ENCODE peak calls at places on chromosomes 11 and 22, in ten cellular contexts. One of them, this sample, is unnamed.

GRCh38 chr11:45501980-45502545 is 163.4 kb downstream of the CHST1 start:
- DNase-seq in astrocyte of the spinal cord: no peak
- DNase-seq in CD4-positive, alpha-beta T cell: no peak
- DNase-seq in activated gamma-delta T cell treated with anti-CD3 and anti-CD28 coated beads, Interleukin-2, amount 50 U/mL, for 16 hours: no peak
- DNase-seq in transverse colon: no peak
- DNase-seq in NCI-H460: no peak
- DNase-seq in stimulated activated CD4-positive, alpha-beta T cell treated with anti-CD3 and anti-CD28 coated beads, Interleukin-15, amount 100 ng/mL, for 24 hours: no peak
- DNase-seq in activated CD8-positive, alpha-beta memory T cell treated with anti-CD3 and anti-CD28 coated beads for 48 hours: no peak
- DNase-seq in AG10803: no peak
- DNase-seq in Peyer's patch: no peak
- DNase-seq in this sample: no peak

GRCh38 chr11:58642120-58642625 is 19.7 kb downstream of the CNTF start:
- DNase-seq in activated gamma-delta T cell treated with anti-CD3 and anti-CD28 coated beads, Interleukin-2, amount 50 U/mL, for 16 hours: no peak
- DNase-seq in activated CD8-positive, alpha-beta memory T cell treated with anti-CD3 and anti-CD28 coated beads for 48 hours: no peak
- DNase-seq in Peyer's patch: no peak
- DNase-seq in astrocyte of the spinal cord: no peak
- DNase-seq in AG10803: no peak
- DNase-seq in CD4-positive, alpha-beta T cell: no peak
- DNase-seq in NCI-H460: no peak
- DNase-seq in transverse colon: no peak
- DNase-seq in stimulated activated CD4-positive, alpha-beta T cell treated with anti-CD3 and anti-CD28 coated beads, Interleukin-15, amount 100 ng/mL, for 24 hours: no peak
- DNase-seq in this sample: no peak

GRCh38 chr22:26172389-26172990 is 3.2 kb downstream of the SEZ6L start:
- DNase-seq in AG10803: peak; percentile 22
- DNase-seq in activated CD8-positive, alpha-beta memory T cell treated with anti-CD3 and anti-CD28 coated beads for 48 hours: no peak
- DNase-seq in Peyer's patch: no peak
- DNase-seq in NCI-H460: peak; percentile 21
- DNase-seq in transverse colon: peak; percentile 33
- DNase-seq in activated gamma-delta T cell treated with anti-CD3 and anti-CD28 coated beads, Interleukin-2, amount 50 U/mL, for 16 hours: no peak
- DNase-seq in astrocyte of the spinal cord: peak; percentile 2
- DNase-seq in CD4-positive, alpha-beta T cell: no peak
- DNase-seq in stimulated activated CD4-positive, alpha-beta T cell treated with anti-CD3 and anti-CD28 coated beads, Interleukin-15, amount 100 ng/mL, for 24 hours: peak; percentile 62
- DNase-seq in this sample: peak; percentile 13

GRCh38 chr11:72735495-72736027 is 16.6 kb downstream of the ARAP1 start:
- DNase-seq in NCI-H460: no peak
- DNase-seq in transverse colon: no peak
- DNase-seq in activated CD8-positive, alpha-beta memory T cell treated with anti-CD3 and anti-CD28 coated beads for 48 hours: no peak
- DNase-seq in astrocyte of the spinal cord: peak; percentile 44
- DNase-seq in AG10803: peak; percentile 48
- DNase-seq in stimulated activated CD4-positive, alpha-beta T cell treated with anti-CD3 and anti-CD28 coated beads, Interleukin-15, amount 100 ng/mL, for 24 hours: no peak
- DNase-seq in Peyer's patch: no peak
- DNase-seq in activated gamma-delta T cell treated with anti-CD3 and anti-CD28 coated beads, Interleukin-2, amount 50 U/mL, for 16 hours: no peak
- DNase-seq in CD4-positive, alpha-beta T cell: no peak
- DNase-seq in this sample: no peak

GRCh38 chr11:45383229-45383628 is 97.1 kb upstream of the SYT13 start:
- DNase-seq in activated gamma-delta T cell treated with anti-CD3 and anti-CD28 coated beads, Interleukin-2, amount 50 U/mL, for 16 hours: no peak
- DNase-seq in stimulated activated CD4-positive, alpha-beta T cell treated with anti-CD3 and anti-CD28 coated beads, Interleukin-15, amount 100 ng/mL, for 24 hours: peak; percentile 12
- DNase-seq in activated CD8-positive, alpha-beta memory T cell treated with anti-CD3 and anti-CD28 coated beads for 48 hours: no peak
- DNase-seq in Peyer's patch: no peak
- DNase-seq in NCI-H460: no peak
- DNase-seq in astrocyte of the spinal cord: peak; percentile 58
- DNase-seq in CD4-positive, alpha-beta T cell: no peak
- DNase-seq in AG10803: peak; percentile 89
- DNase-seq in transverse colon: no peak
- DNase-seq in this sample: no peak

GRCh38 chr11:56841210-56841810 is 92.8 kb upstream of the OR9G4 start:
- DNase-seq in CD4-positive, alpha-beta T cell: no peak
- DNase-seq in transverse colon: peak; percentile 57
- DNase-seq in astrocyte of the spinal cord: peak; percentile 52
- DNase-seq in Peyer's patch: no peak
- DNase-seq in AG10803: peak; percentile 62
- DNase-seq in stimulated activated CD4-positive, alpha-beta T cell treated with anti-CD3 and anti-CD28 coated beads, Interleukin-15, amount 100 ng/mL, for 24 hours: peak; percentile 33
- DNase-seq in activated gamma-delta T cell treated with anti-CD3 and anti-CD28 coated beads, Interleukin-2, amount 50 U/mL, for 16 hours: no peak
- DNase-seq in activated CD8-positive, alpha-beta memory T cell treated with anti-CD3 and anti-CD28 coated beads for 48 hours: no peak
- DNase-seq in NCI-H460: peak; percentile 33
- DNase-seq in this sample: peak; percentile 55

GRCh38 chr11:33444835-33445594 is 187.8 kb downstream of the HIPK3 start:
- DNase-seq in AG10803: no peak
- DNase-seq in transverse colon: no peak
- DNase-seq in NCI-H460: no peak
- DNase-seq in Peyer's patch: no peak
- DNase-seq in stimulated activated CD4-positive, alpha-beta T cell treated with anti-CD3 and anti-CD28 coated beads, Interleukin-15, amount 100 ng/mL, for 24 hours: no peak
- DNase-seq in activated gamma-delta T cell treated with anti-CD3 and anti-CD28 coated beads, Interleukin-2, amount 50 U/mL, for 16 hours: no peak
- DNase-seq in activated CD8-positive, alpha-beta memory T cell treated with anti-CD3 and anti-CD28 coated beads for 48 hours: no peak
- DNase-seq in CD4-positive, alpha-beta T cell: no peak
- DNase-seq in astrocyte of the spinal cord: peak; percentile 29
- DNase-seq in this sample: no peak

GRCh38 chr11:76243157-76243556 is 36.9 kb upstream of the WNT11 start:
- DNase-seq in Peyer's patch: peak; percentile 20
- DNase-seq in NCI-H460: no peak
- DNase-seq in astrocyte of the spinal cord: no peak
- DNase-seq in stimulated activated CD4-positive, alpha-beta T cell treated with anti-CD3 and anti-CD28 coated beads, Interleukin-15, amount 100 ng/mL, for 24 hours: no peak
- DNase-seq in activated CD8-positive, alpha-beta memory T cell treated with anti-CD3 and anti-CD28 coated beads for 48 hours: no peak
- DNase-seq in CD4-positive, alpha-beta T cell: no peak
- DNase-seq in transverse colon: no peak
- DNase-seq in AG10803: no peak
- DNase-seq in activated gamma-delta T cell treated with anti-CD3 and anti-CD28 coated beads, Interleukin-2, amount 50 U/mL, for 16 hours: no peak
- DNase-seq in this sample: no peak

GRCh38 chr11:35232961-35233360 is 94.0 kb downstream of the CD44 start:
- DNase-seq in Peyer's patch: no peak
- DNase-seq in activated gamma-delta T cell treated with anti-CD3 and anti-CD28 coated beads, Interleukin-2, amount 50 U/mL, for 16 hours: no peak
- DNase-seq in activated CD8-positive, alpha-beta memory T cell treated with anti-CD3 and anti-CD28 coated beads for 48 hours: no peak
- DNase-seq in astrocyte of the spinal cord: no peak
- DNase-seq in stimulated activated CD4-positive, alpha-beta T cell treated with anti-CD3 and anti-CD28 coated beads, Interleukin-15, amount 100 ng/mL, for 24 hours: no peak
- DNase-seq in CD4-positive, alpha-beta T cell: no peak
- DNase-seq in transverse colon: no peak
- DNase-seq in NCI-H460: no peak
- DNase-seq in AG10803: no peak
- DNase-seq in this sample: no peak

GRCh38 chr11:1041471-1041870 is 5.0 kb upstream of the MUC6 start:
- DNase-seq in Peyer's patch: no peak
- DNase-seq in activated gamma-delta T cell treated with anti-CD3 and anti-CD28 coated beads, Interleukin-2, amount 50 U/mL, for 16 hours: no peak
- DNase-seq in CD4-positive, alpha-beta T cell: no peak
- DNase-seq in astrocyte of the spinal cord: no peak
- DNase-seq in stimulated activated CD4-positive, alpha-beta T cell treated with anti-CD3 and anti-CD28 coated beads, Interleukin-15, amount 100 ng/mL, for 24 hours: no peak
- DNase-seq in AG10803: no peak
- DNase-seq in activated CD8-positive, alpha-beta memory T cell treated with anti-CD3 and anti-CD28 coated beads for 48 hours: no peak
- DNase-seq in NCI-H460: no peak
- DNase-seq in transverse colon: no peak
- DNase-seq in this sample: no peak

GRCh38 chr22:36331306-36331911 is 56.4 kb downstream of the MYH9 start:
- DNase-seq in activated gamma-delta T cell treated with anti-CD3 and anti-CD28 coated beads, Interleukin-2, amount 50 U/mL, for 16 hours: peak; percentile 65
- DNase-seq in NCI-H460: peak; percentile 76
- DNase-seq in CD4-positive, alpha-beta T cell: peak; percentile 76
- DNase-seq in transverse colon: peak; percentile 84
- DNase-seq in AG10803: peak; percentile 90
- DNase-seq in stimulated activated CD4-positive, alpha-beta T cell treated with anti-CD3 and anti-CD28 coated beads, Interleukin-15, amount 100 ng/mL, for 24 hours: peak; percentile 87
- DNase-seq in activated CD8-positive, alpha-beta memory T cell treated with anti-CD3 and anti-CD28 coated beads for 48 hours: no peak
- DNase-seq in Peyer's patch: no peak
- DNase-seq in astrocyte of the spinal cord: peak; percentile 96
- DNase-seq in this sample: no peak

GRCh38 chr22:38109391-38110000 is 988 bp downstream of the BAIAP2L2 start:
- DNase-seq in CD4-positive, alpha-beta T cell: no peak
- DNase-seq in NCI-H460: no peak
- DNase-seq in activated CD8-positive, alpha-beta memory T cell treated with anti-CD3 and anti-CD28 coated beads for 48 hours: no peak
- DNase-seq in activated gamma-delta T cell treated with anti-CD3 and anti-CD28 coated beads, Interleukin-2, amount 50 U/mL, for 16 hours: no peak
- DNase-seq in Peyer's patch: peak; percentile 76
- DNase-seq in AG10803: no peak
- DNase-seq in stimulated activated CD4-positive, alpha-beta T cell treated with anti-CD3 and anti-CD28 coated beads, Interleukin-15, amount 100 ng/mL, for 24 hours: no peak
- DNase-seq in astrocyte of the spinal cord: no peak
- DNase-seq in transverse colon: no peak
- DNase-seq in this sample: no peak

GRCh38 chr11:87832216-87832615 is 343.0 kb downstream of the RAB38 start:
- DNase-seq in stimulated activated CD4-positive, alpha-beta T cell treated with anti-CD3 and anti-CD28 coated beads, Interleukin-15, amount 100 ng/mL, for 24 hours: no peak
- DNase-seq in AG10803: no peak
- DNase-seq in Peyer's patch: no peak
- DNase-seq in CD4-positive, alpha-beta T cell: no peak
- DNase-seq in astrocyte of the spinal cord: no peak
- DNase-seq in activated CD8-positive, alpha-beta memory T cell treated with anti-CD3 and anti-CD28 coated beads for 48 hours: no peak
- DNase-seq in NCI-H460: no peak
- DNase-seq in activated gamma-delta T cell treated with anti-CD3 and anti-CD28 coated beads, Interleukin-2, amount 50 U/mL, for 16 hours: no peak
- DNase-seq in transverse colon: no peak
- DNase-seq in this sample: no peak

GRCh38 chr11:111001986-111002616 is 243.4 kb upstream of the POU2AF2 start:
- DNase-seq in activated gamma-delta T cell treated with anti-CD3 and anti-CD28 coated beads, Interleukin-2, amount 50 U/mL, for 16 hours: no peak
- DNase-seq in CD4-positive, alpha-beta T cell: no peak
- DNase-seq in activated CD8-positive, alpha-beta memory T cell treated with anti-CD3 and anti-CD28 coated beads for 48 hours: no peak
- DNase-seq in NCI-H460: no peak
- DNase-seq in stimulated activated CD4-positive, alpha-beta T cell treated with anti-CD3 and anti-CD28 coated beads, Interleukin-15, amount 100 ng/mL, for 24 hours: no peak
- DNase-seq in Peyer's patch: no peak
- DNase-seq in transverse colon: no peak
- DNase-seq in AG10803: peak; percentile 83
- DNase-seq in astrocyte of the spinal cord: peak; percentile 87
- DNase-seq in this sample: no peak

GRCh38 chr11:123973816-123974215 is 3.8 kb downstream of the OR10S1 start:
- DNase-seq in AG10803: peak; percentile 57
- DNase-seq in Peyer's patch: no peak
- DNase-seq in astrocyte of the spinal cord: peak; percentile 79
- DNase-seq in activated gamma-delta T cell treated with anti-CD3 and anti-CD28 coated beads, Interleukin-2, amount 50 U/mL, for 16 hours: no peak
- DNase-seq in activated CD8-positive, alpha-beta memory T cell treated with anti-CD3 and anti-CD28 coated beads for 48 hours: no peak
- DNase-seq in NCI-H460: no peak
- DNase-seq in CD4-positive, alpha-beta T cell: no peak
- DNase-seq in stimulated activated CD4-positive, alpha-beta T cell treated with anti-CD3 and anti-CD28 coated beads, Interleukin-15, amount 100 ng/mL, for 24 hours: no peak
- DNase-seq in transverse colon: no peak
- DNase-seq in this sample: no peak

GRCh38 chr11:123616505-123617198 is 37.8 kb downstream of the SCN3B start:
- DNase-seq in Peyer's patch: no peak
- DNase-seq in CD4-positive, alpha-beta T cell: no peak
- DNase-seq in astrocyte of the spinal cord: peak; percentile 37
- DNase-seq in NCI-H460: no peak
- DNase-seq in activated CD8-positive, alpha-beta memory T cell treated with anti-CD3 and anti-CD28 coated beads for 48 hours: no peak
- DNase-seq in activated gamma-delta T cell treated with anti-CD3 and anti-CD28 coated beads, Interleukin-2, amount 50 U/mL, for 16 hours: no peak
- DNase-seq in stimulated activated CD4-positive, alpha-beta T cell treated with anti-CD3 and anti-CD28 coated beads, Interleukin-15, amount 100 ng/mL, for 24 hours: no peak
- DNase-seq in AG10803: peak; percentile 81
- DNase-seq in transverse colon: peak; percentile 13
- DNase-seq in this sample: no peak

GRCh38 chr11:119694334-119694733 is 34.7 kb downstream of the NECTIN1 start:
- DNase-seq in Peyer's patch: peak; percentile 76
- DNase-seq in NCI-H460: no peak
- DNase-seq in astrocyte of the spinal cord: no peak
- DNase-seq in transverse colon: peak; percentile 61
- DNase-seq in CD4-positive, alpha-beta T cell: no peak
- DNase-seq in stimulated activated CD4-positive, alpha-beta T cell treated with anti-CD3 and anti-CD28 coated beads, Interleukin-15, amount 100 ng/mL, for 24 hours: no peak
- DNase-seq in activated gamma-delta T cell treated with anti-CD3 and anti-CD28 coated beads, Interleukin-2, amount 50 U/mL, for 16 hours: no peak
- DNase-seq in activated CD8-positive, alpha-beta memory T cell treated with anti-CD3 and anti-CD28 coated beads for 48 hours: no peak
- DNase-seq in AG10803: no peak
- DNase-seq in this sample: no peak

GRCh38 chr22:42343136-42343484 is 72.7 kb upstream of the TCF20 start:
- DNase-seq in activated CD8-positive, alpha-beta memory T cell treated with anti-CD3 and anti-CD28 coated beads for 48 hours: no peak
- DNase-seq in transverse colon: no peak
- DNase-seq in NCI-H460: no peak
- DNase-seq in AG10803: no peak
- DNase-seq in stimulated activated CD4-positive, alpha-beta T cell treated with anti-CD3 and anti-CD28 coated beads, Interleukin-15, amount 100 ng/mL, for 24 hours: peak; percentile 42
- DNase-seq in astrocyte of the spinal cord: no peak
- DNase-seq in Peyer's patch: no peak
- DNase-seq in CD4-positive, alpha-beta T cell: no peak
- DNase-seq in activated gamma-delta T cell treated with anti-CD3 and anti-CD28 coated beads, Interleukin-2, amount 50 U/mL, for 16 hours: no peak
- DNase-seq in this sample: no peak

GRCh38 chr22:35418726-35419125 is 18.8 kb downstream of the MCM5 start:
- DNase-seq in stimulated activated CD4-positive, alpha-beta T cell treated with anti-CD3 and anti-CD28 coated beads, Interleukin-15, amount 100 ng/mL, for 24 hours: no peak
- DNase-seq in CD4-positive, alpha-beta T cell: no peak
- DNase-seq in astrocyte of the spinal cord: no peak
- DNase-seq in Peyer's patch: no peak
- DNase-seq in AG10803: no peak
- DNase-seq in NCI-H460: no peak
- DNase-seq in activated CD8-positive, alpha-beta memory T cell treated with anti-CD3 and anti-CD28 coated beads for 48 hours: no peak
- DNase-seq in transverse colon: no peak
- DNase-seq in activated gamma-delta T cell treated with anti-CD3 and anti-CD28 coated beads, Interleukin-2, amount 50 U/mL, for 16 hours: no peak
- DNase-seq in this sample: no peak

GRCh38 chr11:44379141-44380008 is 69.4 kb upstream of the ALX4 start:
- DNase-seq in CD4-positive, alpha-beta T cell: no peak
- DNase-seq in activated gamma-delta T cell treated with anti-CD3 and anti-CD28 coated beads, Interleukin-2, amount 50 U/mL, for 16 hours: no peak
- DNase-seq in astrocyte of the spinal cord: no peak
- DNase-seq in NCI-H460: no peak
- DNase-seq in AG10803: no peak
- DNase-seq in activated CD8-positive, alpha-beta memory T cell treated with anti-CD3 and anti-CD28 coated beads for 48 hours: no peak
- DNase-seq in transverse colon: no peak
- DNase-seq in Peyer's patch: no peak
- DNase-seq in stimulated activated CD4-positive, alpha-beta T cell treated with anti-CD3 and anti-CD28 coated beads, Interleukin-15, amount 100 ng/mL, for 24 hours: no peak
- DNase-seq in this sample: no peak

GRCh38 chr11:105357764-105358163 is 218.2 kb upstream of the CARD18 start:
- DNase-seq in Peyer's patch: no peak
- DNase-seq in CD4-positive, alpha-beta T cell: no peak
- DNase-seq in AG10803: peak; percentile 11
- DNase-seq in stimulated activated CD4-positive, alpha-beta T cell treated with anti-CD3 and anti-CD28 coated beads, Interleukin-15, amount 100 ng/mL, for 24 hours: no peak
- DNase-seq in astrocyte of the spinal cord: peak; percentile 30
- DNase-seq in activated gamma-delta T cell treated with anti-CD3 and anti-CD28 coated beads, Interleukin-2, amount 50 U/mL, for 16 hours: no peak
- DNase-seq in NCI-H460: no peak
- DNase-seq in activated CD8-positive, alpha-beta memory T cell treated with anti-CD3 and anti-CD28 coated beads for 48 hours: no peak
- DNase-seq in transverse colon: no peak
- DNase-seq in this sample: no peak

GRCh38 chr11:17747131-17747955 is 12.8 kb downstream of the KCNC1 start:
- DNase-seq in activated CD8-positive, alpha-beta memory T cell treated with anti-CD3 and anti-CD28 coated beads for 48 hours: no peak
- DNase-seq in activated gamma-delta T cell treated with anti-CD3 and anti-CD28 coated beads, Interleukin-2, amount 50 U/mL, for 16 hours: no peak
- DNase-seq in transverse colon: no peak
- DNase-seq in astrocyte of the spinal cord: no peak
- DNase-seq in Peyer's patch: peak; percentile 21
- DNase-seq in stimulated activated CD4-positive, alpha-beta T cell treated with anti-CD3 and anti-CD28 coated beads, Interleukin-15, amount 100 ng/mL, for 24 hours: no peak
- DNase-seq in NCI-H460: no peak
- DNase-seq in CD4-positive, alpha-beta T cell: no peak
- DNase-seq in AG10803: no peak
- DNase-seq in this sample: no peak

GRCh38 chr22:38071421-38072321 is 12.3 kb downstream of the SLC16A8 start:
- DNase-seq in stimulated activated CD4-positive, alpha-beta T cell treated with anti-CD3 and anti-CD28 coated beads, Interleukin-15, amount 100 ng/mL, for 24 hours: no peak
- DNase-seq in transverse colon: no peak
- DNase-seq in CD4-positive, alpha-beta T cell: no peak
- DNase-seq in NCI-H460: no peak
- DNase-seq in Peyer's patch: no peak
- DNase-seq in astrocyte of the spinal cord: no peak
- DNase-seq in activated gamma-delta T cell treated with anti-CD3 and anti-CD28 coated beads, Interleukin-2, amount 50 U/mL, for 16 hours: no peak
- DNase-seq in activated CD8-positive, alpha-beta memory T cell treated with anti-CD3 and anti-CD28 coated beads for 48 hours: no peak
- DNase-seq in AG10803: no peak
- DNase-seq in this sample: no peak

GRCh38 chr22:30519842-30520425 is 14.4 kb upstream of the SEC14L4 start:
- DNase-seq in AG10803: no peak
- DNase-seq in activated gamma-delta T cell treated with anti-CD3 and anti-CD28 coated beads, Interleukin-2, amount 50 U/mL, for 16 hours: no peak
- DNase-seq in stimulated activated CD4-positive, alpha-beta T cell treated with anti-CD3 and anti-CD28 coated beads, Interleukin-15, amount 100 ng/mL, for 24 hours: no peak
- DNase-seq in Peyer's patch: no peak
- DNase-seq in CD4-positive, alpha-beta T cell: no peak
- DNase-seq in transverse colon: no peak
- DNase-seq in activated CD8-positive, alpha-beta memory T cell treated with anti-CD3 and anti-CD28 coated beads for 48 hours: no peak
- DNase-seq in astrocyte of the spinal cord: no peak
- DNase-seq in NCI-H460: no peak
- DNase-seq in this sample: no peak

GRCh38 chr11:72718101-72718501 is 34.1 kb downstream of the ARAP1 start:
- DNase-seq in Peyer's patch: no peak
- DNase-seq in NCI-H460: no peak
- DNase-seq in astrocyte of the spinal cord: no peak
- DNase-seq in transverse colon: no peak
- DNase-seq in CD4-positive, alpha-beta T cell: no peak
- DNase-seq in activated gamma-delta T cell treated with anti-CD3 and anti-CD28 coated beads, Interleukin-2, amount 50 U/mL, for 16 hours: no peak
- DNase-seq in activated CD8-positive, alpha-beta memory T cell treated with anti-CD3 and anti-CD28 coated beads for 48 hours: no peak
- DNase-seq in stimulated activated CD4-positive, alpha-beta T cell treated with anti-CD3 and anti-CD28 coated beads, Interleukin-15, amount 100 ng/mL, for 24 hours: no peak
- DNase-seq in AG10803: no peak
- DNase-seq in this sample: no peak

GRCh38 chr11:100777118-100777517 is 90.0 kb downstream of the ARHGAP42 start:
- DNase-seq in activated gamma-delta T cell treated with anti-CD3 and anti-CD28 coated beads, Interleukin-2, amount 50 U/mL, for 16 hours: no peak
- DNase-seq in stimulated activated CD4-positive, alpha-beta T cell treated with anti-CD3 and anti-CD28 coated beads, Interleukin-15, amount 100 ng/mL, for 24 hours: no peak
- DNase-seq in transverse colon: peak; percentile 44
- DNase-seq in NCI-H460: no peak
- DNase-seq in activated CD8-positive, alpha-beta memory T cell treated with anti-CD3 and anti-CD28 coated beads for 48 hours: no peak
- DNase-seq in CD4-positive, alpha-beta T cell: no peak
- DNase-seq in AG10803: no peak
- DNase-seq in Peyer's patch: no peak
- DNase-seq in astrocyte of the spinal cord: peak; percentile 13
- DNase-seq in this sample: peak; percentile 47

GRCh38 chr11:85029964-85030363 is 597.2 kb downstream of the DLG2 start:
- DNase-seq in NCI-H460: peak; percentile 3
- DNase-seq in astrocyte of the spinal cord: peak; percentile 22
- DNase-seq in activated CD8-positive, alpha-beta memory T cell treated with anti-CD3 and anti-CD28 coated beads for 48 hours: no peak
- DNase-seq in CD4-positive, alpha-beta T cell: no peak
- DNase-seq in Peyer's patch: no peak
- DNase-seq in activated gamma-delta T cell treated with anti-CD3 and anti-CD28 coated beads, Interleukin-2, amount 50 U/mL, for 16 hours: no peak
- DNase-seq in stimulated activated CD4-positive, alpha-beta T cell treated with anti-CD3 and anti-CD28 coated beads, Interleukin-15, amount 100 ng/mL, for 24 hours: no peak
- DNase-seq in AG10803: no peak
- DNase-seq in transverse colon: no peak
- DNase-seq in this sample: no peak

GRCh38 chr11:12598330-12599256 is 75.6 kb upstream of the TEAD1 start:
- DNase-seq in CD4-positive, alpha-beta T cell: no peak
- DNase-seq in transverse colon: no peak
- DNase-seq in astrocyte of the spinal cord: peak; percentile 86
- DNase-seq in NCI-H460: no peak
- DNase-seq in activated gamma-delta T cell treated with anti-CD3 and anti-CD28 coated beads, Interleukin-2, amount 50 U/mL, for 16 hours: no peak
- DNase-seq in AG10803: peak; percentile 56
- DNase-seq in activated CD8-positive, alpha-beta memory T cell treated with anti-CD3 and anti-CD28 coated beads for 48 hours: no peak
- DNase-seq in stimulated activated CD4-positive, alpha-beta T cell treated with anti-CD3 and anti-CD28 coated beads, Interleukin-15, amount 100 ng/mL, for 24 hours: no peak
- DNase-seq in Peyer's patch: no peak
- DNase-seq in this sample: no peak

This sample was measured in Panc1.